ENCODE peak calls at places on chromosomes 1 and 21, in five cellular contexts. L, F, Y, E and M are unnamed samples.

GRCh38 chr1:212981025-212981495 is 30.7 kb downstream of the VASH2 start:
- DNase-seq in L (peak), F (no peak), E (no peak), Y (peak), M (no peak)

GRCh38 chr1:107140703-107141490 is at the start of gene NTNG1:
- DNase-seq in E (peak), Y (no peak), F (no peak), L (peak), M (peak)

GRCh38 chr21:33105088-33105487 is 35.1 kb downstream of the OLIG1 start:
- DNase-seq in Y (no peak), L (no peak), F (no peak), E (no peak), M (no peak)

GRCh38 chr21:25934130-25934529 is 199.4 kb downstream of the GABPA start:
- DNase-seq in Y (no peak), L (peak), F (no peak), E (no peak), M (no peak)

GRCh38 chr21:17783816-17784598 is 35.1 kb downstream of the C21orf91 start:
- DNase-seq in Y (no peak), F (peak), L (no peak), E (no peak), M (peak)

GRCh38 chr1:31745071-31745897 is 18.9 kb downstream of the ADGRB2 start:
- DNase-seq in L (peak), F (peak), E (no peak), Y (peak), M (peak)

GRCh38 chr21:44089001-44089911 is 17.9 kb upstream of the PWP2 start:
- DNase-seq in F (peak), Y (peak), E (peak), L (peak), M (peak)

GRCh38 chr1:33548319-33548718 is 75.9 kb downstream of the ZSCAN20 start:
- DNase-seq in F (no peak), Y (no peak), L (no peak), E (no peak), M (no peak)

GRCh38 chr1:25520446-25521061 is 22.9 kb upstream of the LDLRAP1 start:
- DNase-seq in F (peak), Y (no peak), L (peak), E (peak), M (peak)

GRCh38 chr1:52268372-52268771 is 97.6 kb downstream of the CC2D1B start:
- DNase-seq in Y (no peak), F (no peak), L (peak), E (no peak), M (no peak)

GRCh38 chr1:67382292-67382691 is 47.9 kb downstream of the SERBP1 start:
- DNase-seq in E (no peak), Y (no peak), L (no peak), F (no peak), M (no peak)

GRCh38 chr1:226871636-226872327 is 1.4 kb downstream of the PSEN2 start:
- DNase-seq in Y (no peak), L (no peak), E (no peak), F (no peak), M (no peak)

GRCh38 chr21:24259241-24259640 is 1348.0 kb downstream of the MRPL39 start:
- DNase-seq in E (no peak), L (no peak), F (no peak), Y (no peak), M (no peak)

GRCh38 chr1:162676087-162676486 is 43.8 kb downstream of the DDR2 start:
- DNase-seq in L (peak), F (no peak), Y (no peak), E (no peak), M (no peak)

GRCh38 chr1:81689531-81689941 is 111.2 kb upstream of the ADGRL2 start:
- DNase-seq in F (no peak), E (no peak), L (no peak), Y (no peak), M (no peak)

GRCh38 chr1:25902462-25902861 is 3.8 kb downstream of the STMN1 start:
- DNase-seq in Y (no peak), F (no peak), E (no peak), L (no peak), M (no peak)

GRCh38 chr21:38229260-38229877 is 27.4 kb upstream of the KCNJ15 start:
- DNase-seq in F (no peak), E (no peak), Y (no peak), L (no peak), M (peak)

GRCh38 chr1:57252597-57253306 is 171.1 kb downstream of the DAB1 start:
- DNase-seq in E (no peak), L (no peak), F (no peak), Y (no peak), M (no peak)

GRCh38 chr1:236280438-236281285 is 1.1 kb downstream of the ERO1B start:
- DNase-seq in L (peak), F (peak), E (peak), Y (no peak), M (peak)

GRCh38 chr1:236465959-236466303 is 57.9 kb upstream of the LGALS8 start:
- DNase-seq in F (peak), L (peak), E (no peak), Y (no peak), M (peak)